ENCODE peak calls at places on chromosome 9, in five cellular contexts. O is left lung; C is activated CD4-positive, alpha-beta T cell treated with anti-CD3 and anti-CD28 coated beads for 24 hours; H is AG08396; K is AG08395. Z is an unnamed sample.

GRCh38 chr9:104863180-104863883 is 64.6 kb downstream of the ABCA1 start:
- DNase-seq in O (no peak), C (peak), H (peak), K (peak), Z (peak)

GRCh38 chr9:69023650-69024049 is 9.7 kb upstream of the PRKACG start:
- DNase-seq in O (no peak), C (no peak), H (no peak), K (no peak), Z (no peak)

GRCh38 chr9:19162026-19162366 is 34.7 kb upstream of the PLIN2 start:
- DNase-seq in O (no peak), C (no peak), H (no peak), K (no peak), Z (no peak)

GRCh38 chr9:127897194-127897692 is 2.2 kb downstream of the ST6GALNAC6 start:
- DNase-seq in O (peak), C (no peak), H (peak), K (peak), Z (peak)

GRCh38 chr9:137236238-137236935 is 4.7 kb upstream of the TUBB4B start:
- DNase-seq in O (peak), C (peak), H (peak), K (peak), Z (peak)

GRCh38 chr9:106878081-106878837 is 15.3 kb downstream of the ZNF462 start:
- DNase-seq in O (no peak), C (no peak), H (no peak), K (no peak), Z (no peak)

GRCh38 chr9:128819716-128820664 is 1.7 kb downstream of the ENDOG start:
- DNase-seq in O (no peak), C (no peak), H (no peak), K (peak), Z (peak)

GRCh38 chr9:116669296-116669695 is 17.8 kb upstream of the TRIM32 start:
- DNase-seq in O (no peak), C (no peak), H (no peak), K (no peak), Z (no peak)

GRCh38 chr9:136946893-136947891 is 2.1 kb downstream of the C8G start:
- DNase-seq in O (peak), C (no peak), H (no peak), K (no peak), Z (no peak)

GRCh38 chr9:96379461-96379860 is 4.0 kb downstream of the SLC35D2 start:
- DNase-seq in O (no peak), C (no peak), H (no peak), K (no peak), Z (no peak)

GRCh38 chr9:18386091-18386490 is 87.9 kb upstream of the ADAMTSL1 start:
- DNase-seq in O (no peak), C (no peak), H (no peak), K (no peak), Z (no peak)

GRCh38 chr9:254516-254915 is 39.9 kb downstream of the DOCK8 start:
- DNase-seq in O (no peak), C (no peak), H (no peak), K (no peak), Z (no peak)

GRCh38 chr9:36930941-36931340 is 103.1 kb downstream of the PAX5 start:
- DNase-seq in O (no peak), C (no peak), H (no peak), K (no peak), Z (no peak)

GRCh38 chr9:96258967-96259366 is 43.0 kb downstream of the HSD17B3 start:
- DNase-seq in O (no peak), C (no peak), H (no peak), K (no peak), Z (no peak)

GRCh38 chr9:4642351-4642750 is 19.7 kb upstream of the PLPP6 start:
- DNase-seq in O (no peak), C (no peak), H (no peak), K (no peak), Z (no peak)

GRCh38 chr9:93267681-93268505 is 84.0 kb downstream of the WNK2 start:
- DNase-seq in O (peak), C (no peak), H (peak), K (no peak), Z (no peak)

GRCh38 chr9:77025146-77025545 is 5.7 kb downstream of the FOXB2 start:
- DNase-seq in O (no peak), C (no peak), H (no peak), K (no peak), Z (no peak)

GRCh38 chr9:134632329-134632728 is 9.3 kb upstream of the COL5A1 start:
- DNase-seq in O (no peak), C (no peak), H (no peak), K (no peak), Z (no peak)

GRCh38 chr9:89122944-89123343 is 55.7 kb downstream of the SHC3 start:
- DNase-seq in O (no peak), C (no peak), H (peak), K (no peak), Z (peak)